ENCODE peak calls at places on chromosomes 7 and 10, in nine cellular contexts. One of them, this sample, is unnamed.

GRCh38 chr7:115145512-115145911 is 223.6 kb downstream of the MDFIC start:
- DNase-seq in GM10248: no peak
- DNase-seq in AG10803: peak
- DNase-seq in heart right ventricle: no peak
- DNase-seq in RWPE1: no peak
- DNase-seq in left ventricle myocardium inferior: no peak
- DNase-seq in hepatocyte: no peak
- DNase-seq in CD8-positive, alpha-beta T cell: no peak
- DNase-seq in cardiac fibroblast: peak
- DNase-seq in this sample: peak

GRCh38 chr7:7851381-7851780 is 117.2 kb upstream of the GLCCI1 start:
- DNase-seq in CD8-positive, alpha-beta T cell: no peak
- DNase-seq in GM10248: no peak
- DNase-seq in AG10803: peak
- DNase-seq in left ventricle myocardium inferior: no peak
- DNase-seq in heart right ventricle: no peak
- DNase-seq in RWPE1: no peak
- DNase-seq in hepatocyte: no peak
- DNase-seq in cardiac fibroblast: peak
- DNase-seq in this sample: no peak

GRCh38 chr7:84182301-84182700 is 12.3 kb downstream of the SEMA3A start:
- DNase-seq in left ventricle myocardium inferior: no peak
- DNase-seq in GM10248: no peak
- DNase-seq in cardiac fibroblast: no peak
- DNase-seq in heart right ventricle: no peak
- DNase-seq in RWPE1: no peak
- DNase-seq in hepatocyte: no peak
- DNase-seq in AG10803: no peak
- DNase-seq in CD8-positive, alpha-beta T cell: no peak
- DNase-seq in this sample: no peak

GRCh38 chr10:71161429-71161828 is 50.9 kb upstream of the UNC5B start:
- DNase-seq in AG10803: no peak
- DNase-seq in RWPE1: no peak
- DNase-seq in heart right ventricle: no peak
- DNase-seq in left ventricle myocardium inferior: no peak
- DNase-seq in cardiac fibroblast: peak
- DNase-seq in GM10248: no peak
- DNase-seq in CD8-positive, alpha-beta T cell: no peak
- DNase-seq in hepatocyte: no peak
- DNase-seq in this sample: no peak

GRCh38 chr10:88901610-88902327 is 21.7 kb downstream of the STAMBPL1 start:
- DNase-seq in left ventricle myocardium inferior: no peak
- DNase-seq in RWPE1: no peak
- DNase-seq in CD8-positive, alpha-beta T cell: no peak
- DNase-seq in AG10803: peak
- DNase-seq in heart right ventricle: no peak
- DNase-seq in hepatocyte: no peak
- DNase-seq in cardiac fibroblast: peak
- DNase-seq in GM10248: peak
- DNase-seq in this sample: peak

GRCh38 chr7:155764432-155764798 is 47.8 kb downstream of the SHH start:
- DNase-seq in GM10248: peak
- DNase-seq in RWPE1: no peak
- DNase-seq in AG10803: no peak
- DNase-seq in cardiac fibroblast: no peak
- DNase-seq in CD8-positive, alpha-beta T cell: peak
- DNase-seq in heart right ventricle: no peak
- DNase-seq in left ventricle myocardium inferior: no peak
- DNase-seq in hepatocyte: no peak
- DNase-seq in this sample: no peak

GRCh38 chr10:124083047-124083739 is 10.2 kb downstream of the CHST15 start:
- DNase-seq in hepatocyte: no peak
- DNase-seq in CD8-positive, alpha-beta T cell: no peak
- DNase-seq in GM10248: no peak
- DNase-seq in cardiac fibroblast: no peak
- DNase-seq in RWPE1: no peak
- DNase-seq in AG10803: no peak
- DNase-seq in heart right ventricle: no peak
- DNase-seq in left ventricle myocardium inferior: no peak
- DNase-seq in this sample: no peak

GRCh38 chr10:90136731-90137316 is 435.4 kb downstream of the KIF20B start:
- DNase-seq in left ventricle myocardium inferior: no peak
- DNase-seq in RWPE1: no peak
- DNase-seq in heart right ventricle: no peak
- DNase-seq in CD8-positive, alpha-beta T cell: no peak
- DNase-seq in cardiac fibroblast: peak
- DNase-seq in GM10248: no peak
- DNase-seq in hepatocyte: no peak
- DNase-seq in AG10803: no peak
- DNase-seq in this sample: no peak

GRCh38 chr7:29239638-29240037 is 45.1 kb downstream of the CHN2 start:
- DNase-seq in hepatocyte: no peak
- DNase-seq in GM10248: no peak
- DNase-seq in CD8-positive, alpha-beta T cell: no peak
- DNase-seq in cardiac fibroblast: no peak
- DNase-seq in AG10803: no peak
- DNase-seq in left ventricle myocardium inferior: no peak
- DNase-seq in heart right ventricle: no peak
- DNase-seq in RWPE1: no peak
- DNase-seq in this sample: no peak

GRCh38 chr10:132971448-132972148 is 29.2 kb upstream of the CFAP46 start:
- DNase-seq in CD8-positive, alpha-beta T cell: no peak
- DNase-seq in hepatocyte: no peak
- DNase-seq in cardiac fibroblast: no peak
- DNase-seq in RWPE1: no peak
- DNase-seq in GM10248: no peak
- DNase-seq in left ventricle myocardium inferior: no peak
- DNase-seq in AG10803: no peak
- DNase-seq in heart right ventricle: no peak
- DNase-seq in this sample: no peak

GRCh38 chr7:105352018-105352612 is 36.6 kb downstream of the SRPK2 start:
- DNase-seq in RWPE1: peak
- DNase-seq in hepatocyte: peak
- DNase-seq in GM10248: peak
- DNase-seq in AG10803: peak
- DNase-seq in left ventricle myocardium inferior: peak
- DNase-seq in heart right ventricle: peak
- DNase-seq in cardiac fibroblast: peak
- DNase-seq in CD8-positive, alpha-beta T cell: peak
- DNase-seq in this sample: peak

GRCh38 chr10:58691528-58691927 is 178.9 kb downstream of the BICC1 start:
- DNase-seq in GM10248: no peak
- DNase-seq in left ventricle myocardium inferior: no peak
- DNase-seq in heart right ventricle: no peak
- DNase-seq in AG10803: no peak
- DNase-seq in CD8-positive, alpha-beta T cell: no peak
- DNase-seq in cardiac fibroblast: no peak
- DNase-seq in RWPE1: no peak
- DNase-seq in hepatocyte: no peak
- DNase-seq in this sample: no peak

GRCh38 chr7:67371429-67372305 is 375.0 kb downstream of the TYW1 start:
- DNase-seq in left ventricle myocardium inferior: peak
- DNase-seq in RWPE1: peak
- DNase-seq in AG10803: peak
- DNase-seq in cardiac fibroblast: peak
- DNase-seq in CD8-positive, alpha-beta T cell: peak
- DNase-seq in hepatocyte: peak
- DNase-seq in GM10248: peak
- DNase-seq in heart right ventricle: peak
- DNase-seq in this sample: peak

GRCh38 chr10:78202386-78202785 is 168.7 kb downstream of the RPS24 start:
- DNase-seq in CD8-positive, alpha-beta T cell: no peak
- DNase-seq in GM10248: no peak
- DNase-seq in RWPE1: no peak
- DNase-seq in cardiac fibroblast: no peak
- DNase-seq in left ventricle myocardium inferior: no peak
- DNase-seq in hepatocyte: no peak
- DNase-seq in heart right ventricle: no peak
- DNase-seq in AG10803: no peak
- DNase-seq in this sample: no peak

GRCh38 chr10:94456942-94457341 is 54.6 kb downstream of the TBC1D12 start:
- DNase-seq in AG10803: no peak
- DNase-seq in heart right ventricle: no peak
- DNase-seq in GM10248: no peak
- DNase-seq in left ventricle myocardium inferior: no peak
- DNase-seq in cardiac fibroblast: no peak
- DNase-seq in hepatocyte: no peak
- DNase-seq in RWPE1: no peak
- DNase-seq in CD8-positive, alpha-beta T cell: no peak
- DNase-seq in this sample: no peak

GRCh38 chr10:94465684-94466083 is 63.3 kb downstream of the TBC1D12 start:
- DNase-seq in AG10803: no peak
- DNase-seq in heart right ventricle: no peak
- DNase-seq in GM10248: no peak
- DNase-seq in cardiac fibroblast: no peak
- DNase-seq in CD8-positive, alpha-beta T cell: no peak
- DNase-seq in hepatocyte: no peak
- DNase-seq in RWPE1: no peak
- DNase-seq in left ventricle myocardium inferior: no peak
- DNase-seq in this sample: no peak

GRCh38 chr10:94459385-94459784 is 57.0 kb downstream of the TBC1D12 start:
- DNase-seq in hepatocyte: no peak
- DNase-seq in RWPE1: no peak
- DNase-seq in left ventricle myocardium inferior: no peak
- DNase-seq in heart right ventricle: no peak
- DNase-seq in GM10248: no peak
- DNase-seq in AG10803: no peak
- DNase-seq in cardiac fibroblast: no peak
- DNase-seq in CD8-positive, alpha-beta T cell: no peak
- DNase-seq in this sample: no peak

GRCh38 chr10:94461503-94461902 is 59.2 kb downstream of the TBC1D12 start:
- DNase-seq in left ventricle myocardium inferior: no peak
- DNase-seq in AG10803: no peak
- DNase-seq in hepatocyte: no peak
- DNase-seq in RWPE1: no peak
- DNase-seq in heart right ventricle: no peak
- DNase-seq in GM10248: no peak
- DNase-seq in CD8-positive, alpha-beta T cell: no peak
- DNase-seq in cardiac fibroblast: no peak
- DNase-seq in this sample: no peak

GRCh38 chr10:94462130-94462529 is 59.8 kb downstream of the TBC1D12 start:
- DNase-seq in cardiac fibroblast: no peak
- DNase-seq in CD8-positive, alpha-beta T cell: no peak
- DNase-seq in RWPE1: no peak
- DNase-seq in GM10248: no peak
- DNase-seq in AG10803: no peak
- DNase-seq in left ventricle myocardium inferior: no peak
- DNase-seq in heart right ventricle: no peak
- DNase-seq in hepatocyte: no peak
- DNase-seq in this sample: no peak
- TF ChIP-seq CTCF in cardiac fibroblast: no peak
- TF ChIP-seq CTCF in CD8-positive, alpha-beta T cell: no peak
- TF ChIP-seq CTCF in RWPE1: no peak
- TF ChIP-seq CTCF in GM10248: no peak
- TF ChIP-seq CTCF in AG10803: no peak
- TF ChIP-seq CTCF in left ventricle myocardium inferior: no peak
- TF ChIP-seq CTCF in heart right ventricle: no peak
- TF ChIP-seq CTCF in hepatocyte: no peak
- TF ChIP-seq CTCF in this sample: no peak

GRCh38 chr10:35362701-35363350 is 26.5 kb downstream of the CCNY start:
- DNase-seq in GM10248: no peak
- DNase-seq in left ventricle myocardium inferior: no peak
- DNase-seq in hepatocyte: no peak
- DNase-seq in CD8-positive, alpha-beta T cell: no peak
- DNase-seq in RWPE1: no peak
- DNase-seq in cardiac fibroblast: no peak
- DNase-seq in AG10803: no peak
- DNase-seq in heart right ventricle: no peak
- DNase-seq in this sample: no peak
- TF ChIP-seq CTCF in GM10248: no peak
- TF ChIP-seq CTCF in left ventricle myocardium inferior: no peak
- TF ChIP-seq CTCF in hepatocyte: no peak
- TF ChIP-seq CTCF in CD8-positive, alpha-beta T cell: no peak
- TF ChIP-seq CTCF in RWPE1: no peak
- TF ChIP-seq CTCF in cardiac fibroblast: no peak
- TF ChIP-seq CTCF in AG10803: no peak
- TF ChIP-seq CTCF in heart right ventricle: no peak
- TF ChIP-seq CTCF in this sample: no peak

GRCh38 chr7:106370542-106370941 is 85.8 kb upstream of the NAMPT start:
- DNase-seq in AG10803: no peak
- DNase-seq in cardiac fibroblast: no peak
- DNase-seq in left ventricle myocardium inferior: no peak
- DNase-seq in hepatocyte: no peak
- DNase-seq in heart right ventricle: no peak
- DNase-seq in GM10248: no peak
- DNase-seq in CD8-positive, alpha-beta T cell: no peak
- DNase-seq in RWPE1: no peak
- DNase-seq in this sample: no peak
- TF ChIP-seq CTCF in AG10803: no peak
- TF ChIP-seq CTCF in cardiac fibroblast: no peak
- TF ChIP-seq CTCF in left ventricle myocardium inferior: no peak
- TF ChIP-seq CTCF in hepatocyte: no peak
- TF ChIP-seq CTCF in heart right ventricle: no peak
- TF ChIP-seq CTCF in GM10248: no peak
- TF ChIP-seq CTCF in CD8-positive, alpha-beta T cell: no peak
- TF ChIP-seq CTCF in RWPE1: no peak
- TF ChIP-seq CTCF in this sample: no peak

GRCh38 chr10:42574336-42574735 is 64.0 kb downstream of the ZNF33B start:
- DNase-seq in RWPE1: no peak
- DNase-seq in cardiac fibroblast: no peak
- DNase-seq in left ventricle myocardium inferior: no peak
- DNase-seq in hepatocyte: no peak
- DNase-seq in AG10803: no peak
- DNase-seq in heart right ventricle: no peak
- DNase-seq in CD8-positive, alpha-beta T cell: no peak
- DNase-seq in GM10248: no peak
- DNase-seq in this sample: no peak

GRCh38 chr10:42578019-42578418 is 60.4 kb downstream of the ZNF33B start:
- DNase-seq in RWPE1: no peak
- DNase-seq in AG10803: no peak
- DNase-seq in heart right ventricle: no peak
- DNase-seq in CD8-positive, alpha-beta T cell: no peak
- DNase-seq in GM10248: no peak
- DNase-seq in hepatocyte: no peak
- DNase-seq in left ventricle myocardium inferior: no peak
- DNase-seq in cardiac fibroblast: no peak
- DNase-seq in this sample: no peak

GRCh38 chr10:42576338-42576737 is 62.0 kb downstream of the ZNF33B start:
- DNase-seq in cardiac fibroblast: no peak
- DNase-seq in AG10803: no peak
- DNase-seq in heart right ventricle: no peak
- DNase-seq in RWPE1: no peak
- DNase-seq in CD8-positive, alpha-beta T cell: no peak
- DNase-seq in hepatocyte: no peak
- DNase-seq in GM10248: no peak
- DNase-seq in left ventricle myocardium inferior: no peak
- DNase-seq in this sample: no peak
- TF ChIP-seq CTCF in cardiac fibroblast: no peak
- TF ChIP-seq CTCF in AG10803: no peak
- TF ChIP-seq CTCF in heart right ventricle: no peak
- TF ChIP-seq CTCF in RWPE1: no peak
- TF ChIP-seq CTCF in CD8-positive, alpha-beta T cell: no peak
- TF ChIP-seq CTCF in hepatocyte: no peak
- TF ChIP-seq CTCF in GM10248: no peak
- TF ChIP-seq CTCF in left ventricle myocardium inferior: no peak
- TF ChIP-seq CTCF in this sample: no peak